ENCODE peak calls at places on chromosome 5, in five cellular contexts. F is HepG2, L is A549, V is Panc1, C is tibial nerve. J is an unnamed sample.

GRCh38 chr5:2749514-2750025 is 1.9 kb downstream of the IRX2 start:
- DNase-seq in F (no peak), V (no peak), C (no peak), L (no peak), J (no peak)

GRCh38 chr5:33470544-33470943 is 29.8 kb downstream of the TARS1 start:
- DNase-seq in L (peak; percentile 18), C (peak; percentile 9), V (no peak), F (peak; percentile 16), J (no peak)

GRCh38 chr5:81749186-81749561 is 1.7 kb downstream of the SSBP2 start:
- DNase-seq in F (no peak), L (no peak), V (no peak), C (no peak), J (no peak)

GRCh38 chr5:116576043-116576713 is 1.6 kb upstream of the SEMA6A start:
- DNase-seq in V (no peak), F (peak; percentile 24), L (peak; percentile 67), C (no peak), J (peak; percentile 9)

GRCh38 chr5:139388198-139388821 is 1.4 kb downstream of the MZB1 start:
- DNase-seq in F (peak; percentile 63), V (no peak), C (no peak), L (peak; percentile 66), J (no peak)

GRCh38 chr5:139488269-139488668 is 5.7 kb upstream of the STING1 start:
- DNase-seq in C (no peak), V (no peak), F (no peak), L (no peak), J (no peak)

GRCh38 chr5:168096525-168096924 is 194.9 kb upstream of the WWC1 start:
- DNase-seq in C (no peak), F (no peak), V (no peak), L (no peak), J (no peak)

GRCh38 chr5:1522601-1523479 is 920 bp downstream of the LPCAT1 start:
- DNase-seq in L (no peak), F (no peak), V (no peak), C (no peak), J (no peak)

GRCh38 chr5:146817973-146818372 is 60.6 kb downstream of the PPP2R2B start:
- DNase-seq in C (no peak), F (no peak), L (no peak), V (no peak), J (no peak)

GRCh38 chr5:138849439-138849838 is 25.7 kb downstream of the LRRTM2 start:
- DNase-seq in L (no peak), V (no peak), F (no peak), C (no peak), J (no peak)

GRCh38 chr5:88957000-88957399 is 74.0 kb upstream of the MEF2C start:
- DNase-seq in F (no peak), V (no peak), L (no peak), C (no peak), J (no peak)

GRCh38 chr5:179765400-179765799 is 28.4 kb upstream of the LTC4S start:
- DNase-seq in F (no peak), V (peak; percentile 18), L (no peak), C (no peak), J (no peak)

DNA sequence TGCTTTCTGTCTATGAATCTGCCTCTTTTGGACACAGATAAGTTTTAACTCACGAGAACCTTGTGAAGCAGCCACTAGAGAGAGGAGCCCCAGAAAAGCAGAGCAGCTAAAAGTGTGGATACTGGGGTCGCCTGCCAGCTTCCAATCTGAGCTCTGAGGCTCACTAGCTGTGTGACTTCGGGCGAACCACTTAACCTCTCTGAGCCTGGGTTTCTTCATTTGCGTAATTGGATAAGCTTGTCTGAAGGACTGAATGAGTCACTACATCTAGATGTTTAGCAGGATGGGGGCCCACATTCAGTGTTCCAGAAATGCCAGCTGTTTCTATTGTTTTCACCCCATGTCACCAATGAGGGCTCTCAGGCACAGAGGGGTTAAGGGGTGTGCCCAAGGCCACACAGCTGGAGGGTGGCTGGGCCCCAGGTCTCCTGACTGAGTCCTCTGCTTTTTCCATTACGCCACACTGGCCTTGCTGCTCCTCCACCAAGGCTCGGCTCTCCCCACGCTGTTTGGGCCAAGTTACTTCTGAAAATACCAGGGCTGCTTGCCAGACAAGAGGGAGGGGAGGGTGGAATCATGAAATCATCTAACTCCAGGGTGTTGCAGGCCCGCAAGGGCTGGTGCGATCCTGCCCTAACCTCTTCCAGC is 36.2 kb downstream of the SH3PXD2B start:
- DNase-seq in L (no peak), V (no peak), C (peak; percentile 98), F (peak; percentile 20), J (no peak)
- H3K4me1 ChIP-seq in L (peaks cover 63% of the 10 kb centered on the region), V (peaks cover 7% of the 10 kb centered on the region), C (peaks cover 8% of the 10 kb centered on the region), F (peaks cover 81% of the 10 kb centered on the region), J (peaks cover 65% of the 10 kb centered on the region)

GRCh38 chr5:132321109-132321721 is 27.0 kb downstream of the SLC22A4 start:
- DNase-seq in C (no peak), L (no peak), V (no peak), F (peak; percentile 67), J (no peak)
- TF ChIP-seq CTCF in C (no peak), L (no peak), V (no peak), F (peak; percentile 58), J (no peak)

GRCh38 chr5:17256171-17256570 is 38.7 kb downstream of the BASP1 start:
- DNase-seq in F (no peak), C (no peak), V (no peak), L (no peak), J (no peak)
- H3K9me3 ChIP-seq in F (no peaks in the 10 kb centered on the region), C (no peaks in the 10 kb centered on the region), V (peaks cover 6% of the 10 kb centered on the region), L (peaks cover 3% of the 10 kb centered on the region), J (no peaks in the 10 kb centered on the region)

GRCh38 chr5:150500905-150501304 is 7.0 kb upstream of the NDST1 start:
- DNase-seq in F (no peak), L (no peak), C (no peak), V (no peak), J (no peak)
- H3K4me1 ChIP-seq in F (peaks cover 94% of the 10 kb centered on the region), L (peaks cover 87% of the 10 kb centered on the region), C (no peaks in the 10 kb centered on the region), V (peaks cover 95% of the 10 kb centered on the region), J (peaks cover 71% of the 10 kb centered on the region)

GRCh38 chr5:177382423-177383029 is 1.7 kb upstream of the SLC34A1 start:
- DNase-seq in V (no peak), C (no peak), F (no peak), L (no peak), J (no peak)
- TF ChIP-seq CTCF in V (no peak), C (no peak), F (peak; percentile 71), L (peak; percentile 11), J (peak; percentile 42)